ENCODE peak calls at places on chromosomes 5 and 9, in six cellular contexts. K is pancreas; Q is cardiac muscle cell; I is AG04450; C is CD8-positive, alpha-beta T cell; X is lung. H is an unnamed sample.

GRCh38 chr9:125902224-125902623 is 155.1 kb downstream of the PBX3 start:
- DNase-seq in X (no peak), I (no peak), K (no peak), Q (no peak), C (no peak), H (no peak)

GRCh38 chr5:171131499-171131898 is 177.5 kb upstream of the TLX3 start:
- DNase-seq in Q (no peak), I (no peak), C (no peak), X (no peak), K (no peak), H (no peak)

GRCh38 chr9:22454021-22454420 is 7.4 kb downstream of the DMRTA1 start:
- DNase-seq in C (no peak), X (no peak), K (no peak), Q (no peak), I (no peak), H (no peak)

GRCh38 chr5:145936401-145937131 is at the start of gene SH3RF2:
- DNase-seq in Q (peak), C (no peak), I (peak), K (peak), X (peak), H (peak)

GRCh38 chr9:96655198-96655851 is at the start of gene PRXL2C:
- DNase-seq in K (peak), C (peak), I (no peak), Q (peak), X (peak), H (peak)

GRCh38 chr5:33938881-33939280 is 2.7 kb downstream of the RXFP3 start:
- DNase-seq in C (no peak), K (no peak), X (no peak), I (no peak), Q (no peak), H (no peak)

GRCh38 chr5:1540166-1540565 is 16.4 kb upstream of the LPCAT1 start:
- DNase-seq in Q (no peak), X (peak), K (no peak), C (no peak), I (no peak), H (no peak)

GRCh38 chr5:73948720-73949119 is 322.7 kb downstream of the ARHGEF28 start:
- DNase-seq in K (no peak), X (no peak), I (no peak), C (no peak), Q (no peak), H (no peak)

GRCh38 chr5:128895122-128895521 is 70.2 kb upstream of the SLC27A6 start:
- DNase-seq in K (no peak), Q (no peak), I (no peak), X (no peak), C (no peak), H (no peak)

GRCh38 chr5:123755587-123756324 is 243.8 kb downstream of the CSNK1G3 start:
- DNase-seq in I (peak), K (no peak), C (no peak), X (no peak), Q (no peak), H (no peak)

GRCh38 chr9:118533101-118533500 is 828.9 kb downstream of the TLR4 start:
- DNase-seq in C (no peak), X (no peak), K (no peak), Q (no peak), I (no peak), H (no peak)

GRCh38 chr5:16867585-16867953 is 68.5 kb downstream of the MYO10 start:
- DNase-seq in K (no peak), C (no peak), X (no peak), Q (no peak), I (no peak), H (no peak)

GRCh38 chr5:16870878-16871277 is 65.2 kb downstream of the MYO10 start:
- DNase-seq in K (no peak), C (no peak), Q (no peak), I (no peak), X (no peak), H (no peak)

GRCh38 chr5:16866795-16867584 is 69.1 kb downstream of the MYO10 start:
- DNase-seq in X (no peak), Q (peak), I (no peak), K (peak), C (no peak), H (no peak)

GRCh38 chr5:16869821-16870796 is 66.0 kb downstream of the MYO10 start:
- DNase-seq in K (no peak), X (no peak), C (no peak), I (no peak), Q (no peak), H (no peak)

GRCh38 chr5:16871746-16872339 is 64.2 kb downstream of the MYO10 start:
- DNase-seq in I (peak), Q (no peak), X (no peak), C (no peak), K (no peak), H (no peak)
- H3K27ac ChIP-seq in I (peak), Q (no peak), X (peak), C (no peak), K (no peak), H (peak)

GRCh38 chr9:88781500-88782391 is 209.5 kb upstream of the S1PR3 start:
- DNase-seq in X (peak), C (no peak), K (no peak), I (peak), Q (peak), H (peak)
- TF ChIP-seq CTCF in X (no peak), C (no peak), K (no peak), I (peak), Q (peak), H (peak)

GRCh38 chr9:68496356-68496755 is 44.3 kb downstream of the TMEM252 start:
- DNase-seq in K (no peak), I (no peak), X (no peak), C (no peak), Q (no peak), H (no peak)

GRCh38 chr9:68497629-68498028 is 43.1 kb downstream of the TMEM252 start:
- DNase-seq in Q (no peak), C (no peak), I (no peak), X (no peak), K (no peak), H (no peak)

GRCh38 chr9:68492801-68493200 is 47.9 kb downstream of the TMEM252 start:
- DNase-seq in I (no peak), C (no peak), K (no peak), Q (no peak), X (no peak), H (no peak)

GRCh38 chr9:68495287-68495686 is 45.4 kb downstream of the TMEM252 start:
- DNase-seq in K (no peak), X (no peak), I (no peak), Q (no peak), C (no peak), H (no peak)

DNA sequence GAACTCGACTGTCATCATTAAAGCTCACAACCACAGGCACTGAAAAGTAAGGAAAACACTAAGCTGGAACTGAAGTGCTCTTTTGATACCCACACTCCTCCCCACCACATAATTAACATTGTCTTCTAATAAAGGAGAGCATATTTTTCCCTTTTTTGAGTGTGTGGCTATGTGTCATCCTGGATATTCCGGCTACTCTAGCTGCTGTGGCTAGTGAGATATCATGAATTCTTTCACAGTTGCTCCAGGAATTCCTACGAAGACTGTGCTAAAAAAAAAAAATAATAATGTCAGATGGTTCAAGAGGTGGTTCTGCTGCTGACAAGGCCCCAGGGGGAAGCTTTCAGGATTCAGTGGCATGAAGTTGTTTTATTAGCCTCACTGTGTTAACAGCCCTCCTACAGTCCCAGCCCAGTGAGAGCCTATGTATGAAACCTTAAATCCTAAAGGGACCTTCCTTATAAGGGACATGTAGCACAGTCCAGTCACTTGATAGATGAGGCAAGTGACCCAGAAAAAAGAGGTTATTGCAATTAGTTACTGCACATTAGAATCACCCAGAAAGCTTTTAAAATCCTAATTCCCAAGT is 46.6 kb downstream of the TMEM252 start:
- DNase-seq in C (no peak), K (no peak), Q (no peak), X (no peak), I (no peak), H (no peak)
- H3K27ac ChIP-seq in C (no peak), K (no peak), Q (peak), X (no peak), I (no peak), H (peak)

DNA sequence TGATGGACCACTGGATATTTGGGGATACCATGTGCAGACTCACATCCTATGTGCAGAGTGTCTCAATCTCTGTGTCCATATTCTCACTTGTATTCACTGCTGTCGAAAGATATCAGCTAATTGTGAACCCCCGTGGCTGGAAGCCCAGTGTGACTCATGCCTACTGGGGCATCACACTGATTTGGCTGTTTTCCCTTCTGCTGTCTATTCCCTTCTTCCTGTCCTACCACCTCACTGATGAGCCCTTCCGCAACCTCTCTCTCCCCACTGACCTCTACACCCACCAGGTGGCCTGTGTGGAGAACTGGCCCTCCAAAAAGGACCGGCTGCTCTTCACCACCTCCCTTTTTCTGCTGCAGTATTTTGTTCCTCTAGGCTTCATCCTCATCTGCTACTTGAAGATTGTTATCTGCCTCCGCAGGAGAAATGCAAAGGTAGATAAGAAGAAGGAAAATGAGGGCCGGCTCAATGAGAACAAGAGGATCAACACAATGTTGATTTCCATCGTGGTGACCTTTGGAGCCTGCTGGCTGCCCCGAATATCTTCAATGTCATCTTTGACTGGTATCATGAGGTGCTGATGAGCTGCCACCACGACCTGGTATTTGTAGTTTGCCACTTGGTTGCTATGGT is 54.5 kb upstream of the HNRNPA0 start:
- DNase-seq in K (no peak), C (no peak), I (no peak), Q (no peak), X (no peak), H (no peak)
- TF ChIP-seq CTCF in K (no peak), C (no peak), I (no peak), Q (no peak), X (no peak), H (no peak)

GRCh38 chr5:78756853-78757252 is 108.3 kb upstream of the LHFPL2 start:
- DNase-seq in X (no peak), Q (no peak), C (no peak), I (no peak), K (no peak), H (no peak)

GRCh38 chr5:78755822-78756429 is 107.4 kb upstream of the LHFPL2 start:
- DNase-seq in I (no peak), K (no peak), X (no peak), Q (no peak), C (no peak), H (no peak)

GRCh38 chr5:78760411-78761169 is 112.0 kb upstream of the LHFPL2 start:
- DNase-seq in C (no peak), I (no peak), X (no peak), Q (no peak), K (no peak), H (no peak)

GRCh38 chr5:78757269-78758053 is 108.9 kb upstream of the LHFPL2 start:
- DNase-seq in X (no peak), Q (no peak), C (no peak), K (no peak), I (peak), H (no peak)

GRCh38 chr5:78758169-78758839 is 109.7 kb upstream of the LHFPL2 start:
- DNase-seq in Q (no peak), K (no peak), X (no peak), I (peak), C (no peak), H (no peak)
- H3K27ac ChIP-seq in Q (no peak), K (no peak), X (no peak), I (no peak), C (no peak), H (no peak)

DNA sequence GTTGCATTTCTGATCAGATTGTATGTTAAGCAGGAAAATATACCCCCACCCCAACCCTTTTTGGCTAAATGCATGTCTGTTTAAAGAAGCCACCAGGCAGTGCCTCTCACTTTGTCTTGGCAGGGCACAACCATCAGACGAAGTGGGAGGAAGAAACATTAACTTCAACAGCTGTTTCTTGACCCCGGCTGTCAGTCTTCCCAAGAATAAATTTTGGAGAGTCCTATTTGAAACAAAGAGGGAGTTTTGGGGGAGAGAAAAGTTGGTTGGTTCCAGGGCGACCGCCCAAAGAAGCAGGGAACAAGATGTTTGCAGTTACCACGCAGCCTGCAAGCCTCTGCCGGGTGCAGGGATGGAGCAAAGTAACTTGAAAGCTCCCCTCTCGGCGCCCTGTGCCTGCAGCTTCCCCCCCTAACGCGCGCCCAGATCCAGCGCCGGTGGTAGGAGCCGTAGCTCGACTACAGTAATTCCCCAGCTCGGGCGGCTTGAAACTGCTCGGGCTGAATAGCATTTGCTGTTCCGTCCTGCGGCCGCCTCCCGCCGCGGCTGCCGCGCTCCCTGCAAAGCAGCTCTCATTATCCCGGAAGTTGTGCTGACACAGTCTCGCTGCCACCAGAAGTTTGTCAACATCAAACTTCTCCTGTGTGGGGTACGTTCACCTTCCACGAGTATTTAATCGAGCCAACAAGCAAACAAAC is 100.7 kb upstream of the SSBP2 start:
- DNase-seq in Q (peak), C (peak), X (peak), I (peak), K (peak), H (peak)
- TF ChIP-seq CTCF in Q (no peak), C (no peak), X (no peak), I (no peak), K (no peak), H (peak)